ENCODE peak calls at places on chromosomes 16 and 17, in nine cellular contexts. M is aorta; A is tibial nerve; J is AG04450; Q is A549; B is effector memory CD4-positive, alpha-beta T cell; N is Caco-2; Z is esophagus muscularis mucosa; G is mammary epithelial cell. T is an unnamed sample. For H3K9me3, the result is how much of the 10 kb centered on the place peaks cover.

GRCh38 chr16:27097671-27098275 is 31.0 kb downstream of the C16orf82 start:
- DNase-seq in M (peak), A (peak), J (no peak), Q (no peak), B (no peak), N (no peak), Z (no peak), G (no peak), T (peak)

GRCh38 chr17:7703584-7704574 is 1.1 kb upstream of the EFNB3 start:
- DNase-seq in M (peak), A (no peak), J (no peak), Q (peak), B (no peak), N (peak), Z (no peak), G (peak), T (no peak)

GRCh38 chr16:69936252-69936651 is 14.9 kb upstream of the CLEC18A start:
- DNase-seq in M (peak), A (no peak), J (no peak), Q (no peak), B (no peak), N (no peak), Z (no peak), G (no peak), T (no peak)

GRCh38 chr17:74898376-74898946 is 5.0 kb upstream of the FADS6 start:
- DNase-seq in M (no peak), A (no peak), J (no peak), Q (no peak), B (no peak), N (no peak), Z (no peak), G (peak), T (no peak)

GRCh38 chr16:51497541-51498211 is 346.6 kb upstream of the SALL1 start:
- DNase-seq in M (no peak), A (no peak), J (no peak), Q (no peak), B (no peak), N (no peak), Z (no peak), G (no peak), T (no peak)

GRCh38 chr17:52128721-52129120 is 29.8 kb downstream of the CA10 start:
- DNase-seq in M (no peak), A (no peak), J (no peak), Q (no peak), B (no peak), N (no peak), Z (no peak), G (peak), T (no peak)

GRCh38 chr17:8598913-8599312 is 31.6 kb downstream of the MYH10 start:
- DNase-seq in M (no peak), A (no peak), J (no peak), Q (no peak), B (no peak), N (no peak), Z (no peak), G (no peak), T (no peak)

GRCh38 chr16:90061437-90061836 is 15.7 kb downstream of the PRDM7 start:
- DNase-seq in M (no peak), A (no peak), J (no peak), Q (no peak), B (no peak), N (no peak), Z (no peak), G (no peak), T (no peak)

GRCh38 chr16:14056970-14057369 is 14.1 kb upstream of the MRTFB start:
- DNase-seq in M (no peak), A (no peak), J (no peak), Q (no peak), B (no peak), N (no peak), Z (no peak), G (no peak), T (no peak)

GRCh38 chr17:43810823-43811222 is 22.1 kb downstream of the MPP3 start:
- DNase-seq in M (no peak), A (no peak), J (no peak), Q (no peak), B (no peak), N (no peak), Z (no peak), G (no peak), T (no peak)

GRCh38 chr16:4904942-4905615 is 31.9 kb downstream of the PPL start:
- DNase-seq in M (no peak), A (no peak), J (no peak), Q (no peak), B (no peak), N (no peak), Z (no peak), G (no peak), T (no peak)

GRCh38 chr16:83268164-83268563 is 539.6 kb upstream of the HSBP1 start:
- DNase-seq in M (no peak), A (no peak), J (no peak), Q (no peak), B (no peak), N (no peak), Z (no peak), G (no peak), T (no peak)

GRCh38 chr17:48484256-48484655 is 46.6 kb downstream of the HOXB1 start:
- DNase-seq in M (no peak), A (no peak), J (no peak), Q (no peak), B (no peak), N (no peak), Z (no peak), G (no peak), T (no peak)

GRCh38 chr16:14249291-14250032 is 178.3 kb downstream of the MRTFB start:
- DNase-seq in M (no peak), A (peak), J (no peak), Q (peak), B (no peak), N (peak), Z (peak), G (peak), T (peak)

GRCh38 chr17:70310251-70310672 is 140.9 kb downstream of the KCNJ2 start:
- DNase-seq in M (no peak), A (no peak), J (no peak), Q (no peak), B (no peak), N (no peak), Z (no peak), G (no peak), T (no peak)

GRCh38 chr16:83118365-83118764 is 491.6 kb downstream of the CDH13 start:
- DNase-seq in M (no peak), A (no peak), J (no peak), Q (no peak), B (no peak), N (no peak), Z (no peak), G (no peak), T (no peak)

GRCh38 chr17:17354560-17355357 is 51.6 kb downstream of the NT5M start:
- DNase-seq in M (peak), A (peak), J (peak), Q (peak), B (peak), N (peak), Z (no peak), G (peak), T (peak)

GRCh38 chr17:17352836-17353624 is 49.9 kb downstream of the NT5M start:
- DNase-seq in M (no peak), A (no peak), J (no peak), Q (no peak), B (no peak), N (no peak), Z (no peak), G (no peak), T (no peak)

GRCh38 chr17:17355426-17355825 is 52.3 kb downstream of the NT5M start:
- DNase-seq in M (no peak), A (no peak), J (no peak), Q (no peak), B (no peak), N (no peak), Z (no peak), G (no peak), T (no peak)

GRCh38 chr17:17351901-17352781 is 49.0 kb downstream of the NT5M start:
- DNase-seq in M (no peak), A (no peak), J (no peak), Q (no peak), B (no peak), N (no peak), Z (no peak), G (no peak), T (peak)

DNA sequence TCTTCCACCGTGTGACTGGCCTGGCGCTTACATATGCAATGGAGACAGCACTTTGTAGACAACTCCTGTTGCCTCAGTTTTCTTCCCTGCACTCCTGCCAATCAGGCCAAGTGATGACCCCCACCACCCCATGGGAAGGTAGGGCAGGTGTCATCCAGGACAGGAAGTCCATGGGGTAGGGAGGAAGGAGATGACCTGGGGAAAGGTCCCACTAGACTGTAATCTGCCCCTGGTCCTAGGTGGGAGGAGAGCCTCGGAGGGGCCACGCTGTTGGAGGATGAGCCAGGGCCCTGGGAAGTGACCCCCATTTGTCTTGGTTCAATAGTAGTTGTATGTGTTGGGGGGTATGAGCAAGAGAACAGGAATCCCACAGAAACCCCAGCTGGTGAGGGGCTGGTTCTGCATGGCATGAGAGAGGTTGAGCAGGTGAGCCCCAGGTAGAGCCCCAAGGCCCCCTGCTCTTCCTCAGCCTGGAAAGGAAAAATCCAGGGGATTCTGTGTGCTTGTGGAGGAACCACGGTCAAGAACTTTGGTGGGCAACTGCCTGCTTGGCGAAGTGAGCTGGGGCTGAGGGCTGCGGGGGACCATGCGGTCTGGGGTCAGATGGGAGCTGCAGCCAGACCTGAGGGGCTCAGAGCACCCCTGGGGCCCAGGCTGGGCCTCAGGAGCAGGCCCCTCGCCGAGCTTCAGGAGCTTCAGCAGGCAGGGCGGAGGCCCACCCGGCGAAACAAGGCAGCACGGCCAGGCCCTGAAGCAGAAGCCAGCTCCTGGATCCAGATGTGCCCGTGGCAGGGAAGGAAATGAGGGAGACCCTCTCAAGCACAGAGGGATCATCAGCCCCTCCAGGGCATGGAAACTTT is 50.7 kb downstream of the NT5M start:
- DNase-seq in M (no peak), A (no peak), J (no peak), Q (no peak), B (no peak), N (no peak), Z (no peak), G (no peak), T (no peak)
- H3K9me3 ChIP-seq in M (under half), A (under half), J (under half), Q (under half), B (under half), N (under half), Z (under half), G (under half), T (under half)

GRCh38 chr16:6692874-6693273 is 639.8 kb upstream of the RBFOX1 start:
- DNase-seq in M (no peak), A (no peak), J (no peak), Q (no peak), B (no peak), N (no peak), Z (peak), G (no peak), T (no peak)
- H3K4me3 ChIP-seq in M (no peak), A (no peak), J (no peak), Q (no peak), B (no peak), N (no peak), Z (no peak), G (no peak), T (no peak)

DNA sequence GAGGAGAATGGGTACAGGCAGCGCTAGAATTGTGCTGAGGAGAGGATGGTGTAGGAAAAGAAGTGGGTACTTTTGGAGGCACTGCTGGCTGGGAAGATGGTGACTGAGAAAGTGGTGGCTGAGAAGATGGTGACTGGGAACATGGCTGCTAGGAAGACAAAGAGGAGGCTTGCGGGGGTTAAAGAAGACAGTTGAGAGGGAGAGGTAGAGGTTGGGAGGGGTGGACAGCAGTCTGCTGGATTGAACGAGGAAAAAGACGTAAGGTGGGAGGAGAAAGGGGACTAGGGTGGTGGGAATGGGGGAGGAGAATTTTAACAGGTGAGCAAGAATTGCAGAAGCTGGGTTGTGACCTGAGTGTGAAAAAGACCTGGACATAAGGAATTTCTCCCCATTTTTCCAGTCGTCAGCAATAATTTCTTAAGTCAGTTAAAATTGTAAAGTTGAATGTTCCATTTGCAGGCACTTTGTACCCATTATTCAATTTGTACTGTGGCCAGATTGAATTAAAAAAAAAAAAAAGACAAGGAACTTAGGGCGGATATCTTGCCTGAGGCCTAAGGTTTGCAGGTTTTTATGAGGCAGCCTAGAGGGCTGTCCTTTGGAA is 2450.0 kb downstream of the TP53TG3F start:
- DNase-seq in M (no peak), A (no peak), J (no peak), Q (no peak), B (no peak), N (no peak), Z (no peak), G (no peak), T (no peak)
- H3K9me3 ChIP-seq in M (under half), A (under half), J (half or more), Q (under half), B (under half), N (under half), Z (under half), G (under half), T (under half)

GRCh38 chr17:910503-911194 is 68.9 kb downstream of the NXN start:
- DNase-seq in M (no peak), A (no peak), J (no peak), Q (no peak), B (no peak), N (no peak), Z (no peak), G (no peak), T (no peak)
- H3K4me3 ChIP-seq in M (no peak), A (no peak), J (no peak), Q (no peak), B (no peak), N (no peak), Z (no peak), G (no peak), T (no peak)